ENCODE peak calls at places on chromosomes 7 and 10, in nine cellular contexts. O, E, M, B, G, W, X, I and Q are unnamed samples.

GRCh38 chr7:42372498-42372897 is 135.5 kb upstream of the GLI3 start:
- DNase-seq in O (no peak), E (no peak), M (no peak), B (no peak), G (no peak), W (no peak), X (peak; percentile 27), I (no peak), Q (no peak)

GRCh38 chr7:13715534-13715933 is 273.9 kb downstream of the ETV1 start:
- DNase-seq in O (no peak), E (no peak), M (no peak), B (no peak), G (no peak), W (no peak), X (no peak), I (no peak), Q (no peak)

GRCh38 chr10:4011136-4011812 is 226.3 kb upstream of the KLF6 start:
- DNase-seq in O (no peak), E (no peak), M (peak; percentile 21), B (no peak), G (no peak), W (no peak), X (no peak), I (no peak), Q (no peak)

GRCh38 chr10:113273151-113273876 is 279.5 kb upstream of the HABP2 start:
- DNase-seq in O (no peak), E (peak; percentile 70), M (peak; percentile 25), B (no peak), G (no peak), W (peak; percentile 4), X (no peak), I (no peak), Q (peak; percentile 5)

GRCh38 chr10:124616836-124617130 is 127.4 kb downstream of the FAM53B start:
- DNase-seq in O (no peak), E (no peak), M (no peak), B (no peak), G (no peak), W (no peak), X (no peak), I (no peak), Q (no peak)

GRCh38 chr7:107742678-107743566 is 1.0 kb upstream of the CBLL1 start:
- DNase-seq in O (no peak), E (peak; percentile 82), M (peak; percentile 91), B (peak; percentile 77), G (no peak), W (no peak), X (no peak), I (no peak), Q (no peak)

GRCh38 chr10:31771345-31771831 is 157.2 kb downstream of the ARHGAP12 start:
- DNase-seq in O (peak; percentile 41), E (no peak), M (no peak), B (peak; percentile 83), G (no peak), W (peak; percentile 74), X (no peak), I (peak; percentile 70), Q (peak; percentile 63)

GRCh38 chr10:119313645-119314044 is 106.3 kb downstream of the GRK5 start:
- DNase-seq in O (no peak), E (no peak), M (no peak), B (no peak), G (no peak), W (no peak), X (no peak), I (no peak), Q (no peak)

GRCh38 chr10:102715880-102716279 is 1.4 kb downstream of the SFXN2 start:
- DNase-seq in O (no peak), E (no peak), M (no peak), B (no peak), G (no peak), W (no peak), X (no peak), I (no peak), Q (no peak)
- TF ChIP-seq CTCF in O (no peak), E (no peak), M (no peak), B (no peak), G (no peak), W (no peak), X (no peak), I (no peak), Q (no peak)

GRCh38 chr7:106613861-106614560 is 46.9 kb downstream of the CCDC71L start:
- DNase-seq in O (peak; percentile 54), E (no peak), M (no peak), B (no peak), G (no peak), W (peak; percentile 71), X (no peak), I (peak; percentile 43), Q (peak; percentile 13)
- H3K4me3 ChIP-seq in O (no peak overlapping the region), E (no peak overlapping the region), M (no peak overlapping the region), B (no peak overlapping the region), G (no peak overlapping the region), W (no peak overlapping the region), X (no peak overlapping the region), I (no peak overlapping the region), Q (no peak overlapping the region)

DNA sequence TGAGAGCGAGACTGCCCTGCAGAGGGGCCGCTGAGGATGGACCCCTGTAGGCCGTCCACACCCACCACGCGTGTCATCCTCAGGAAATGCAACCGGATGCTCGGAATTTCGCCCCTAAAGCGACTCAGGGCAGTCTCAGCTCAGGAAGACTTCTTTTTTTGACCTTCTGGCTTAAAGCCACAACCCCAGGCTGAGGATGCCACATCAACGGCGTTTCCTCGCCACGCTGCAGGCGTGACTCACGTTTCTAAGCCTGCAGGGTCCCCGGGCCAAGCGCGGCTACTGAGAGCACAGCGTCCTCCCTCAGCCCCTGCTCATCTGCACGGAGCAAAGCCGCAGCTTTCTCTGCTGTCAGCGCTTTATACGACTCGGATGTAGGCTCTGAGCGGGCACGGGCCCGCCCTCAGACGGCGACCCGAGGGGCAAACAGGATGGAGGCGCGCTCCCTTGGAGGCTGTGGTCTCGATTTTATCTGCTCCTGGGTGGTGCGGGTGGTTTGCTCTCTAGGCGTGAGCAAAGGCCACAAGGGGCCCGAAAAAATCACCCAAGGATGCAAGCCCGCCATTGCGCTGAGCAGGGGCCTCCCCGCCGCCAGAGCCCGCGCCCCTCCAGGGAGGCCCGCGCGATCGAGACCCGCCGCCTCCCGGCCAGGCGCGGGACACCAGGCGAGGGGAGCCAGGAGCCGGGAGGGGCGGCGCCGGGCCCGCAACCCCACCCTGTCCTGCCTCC is 726 bp upstream of the INSIG1 start:
- DNase-seq in O (peak; percentile 84), E (peak; percentile 84), M (peak; percentile 67), B (peak; percentile 83), G (peak; percentile 67), W (peak; percentile 76), X (peak; percentile 62), I (peak; percentile 81), Q (peak; percentile 82)
- TF ChIP-seq CTCF in O (no peak), E (peak; percentile 43), M (no peak), B (peak; percentile 33), G (no peak), W (peak; percentile 0), X (no peak), I (peak; percentile 60), Q (no peak)

GRCh38 chr10:70144372-70145110 is 2.0 kb downstream of the TYSND1 start:
- DNase-seq in O (no peak), E (no peak), M (no peak), B (no peak), G (no peak), W (no peak), X (no peak), I (no peak), Q (no peak)
- H3K4me3 ChIP-seq in O (no peak overlapping the region), E (peak overlapping the region; percentile 95), M (peak overlapping the region; percentile 55), B (peak overlapping the region; percentile 89), G (peak overlapping the region; percentile 81), W (peak overlapping the region; percentile 60), X (peak overlapping the region; percentile 72), I (no peak overlapping the region), Q (peak overlapping the region; percentile 51)

GRCh38 chr7:134645935-134646334 is 718 bp upstream of the BPGM start:
- DNase-seq in O (peak; percentile 38), E (no peak), M (peak; percentile 6), B (no peak), G (peak; percentile 42), W (peak; percentile 51), X (peak; percentile 12), I (peak; percentile 65), Q (peak; percentile 34)

GRCh38 chr7:134649231-134649775 is 2.6 kb downstream of the BPGM start:
- DNase-seq in O (no peak), E (no peak), M (no peak), B (no peak), G (no peak), W (peak; percentile 13), X (no peak), I (peak; percentile 37), Q (no peak)

GRCh38 chr7:134648456-134648855 is 1.8 kb downstream of the BPGM start:
- DNase-seq in O (no peak), E (no peak), M (no peak), B (no peak), G (no peak), W (no peak), X (no peak), I (no peak), Q (no peak)

GRCh38 chr7:134645478-134645877 is 1.2 kb upstream of the BPGM start:
- DNase-seq in O (no peak), E (no peak), M (no peak), B (no peak), G (no peak), W (no peak), X (no peak), I (no peak), Q (no peak)

GRCh38 chr7:134646425-134647305 is at the start of gene BPGM:
- DNase-seq in O (peak; percentile 100), E (peak; percentile 94), M (peak; percentile 100), B (peak; percentile 99), G (peak; percentile 100), W (peak; percentile 100), X (peak; percentile 99), I (peak; percentile 100), Q (peak; percentile 100)
- TF ChIP-seq CTCF in O (no peak), E (peak; percentile 21), M (peak; percentile 42), B (no peak), G (peak; percentile 15), W (peak; percentile 15), X (peak; percentile 45), I (no peak), Q (peak; percentile 54)

DNA sequence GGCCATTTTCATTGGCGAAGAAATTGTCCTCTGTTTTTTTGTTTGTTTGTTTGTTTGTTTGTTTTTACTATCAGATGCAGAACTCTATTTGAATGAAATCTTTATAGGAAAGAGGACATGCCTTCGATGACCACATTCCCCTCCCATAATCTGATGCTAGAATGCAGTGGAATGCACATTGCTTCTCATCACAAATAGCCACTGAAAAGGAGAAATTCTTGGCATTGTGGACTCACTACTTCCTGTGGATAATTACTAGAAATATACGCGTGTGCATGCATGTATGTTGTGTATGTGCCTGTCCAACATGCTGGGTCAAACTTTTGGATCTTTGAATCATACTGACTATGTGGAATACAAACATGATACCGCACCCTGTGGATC is 70.5 kb upstream of the SFMBT2 start:
- DNase-seq in O (no peak), E (no peak), M (no peak), B (no peak), G (no peak), W (peak; percentile 15), X (no peak), I (no peak), Q (no peak)
- H3K4me3 ChIP-seq in O (no peak overlapping the region), E (no peak overlapping the region), M (no peak overlapping the region), B (no peak overlapping the region), G (no peak overlapping the region), W (no peak overlapping the region), X (no peak overlapping the region), I (no peak overlapping the region), Q (no peak overlapping the region)

GRCh38 chr10:48649349-48649944 is 35.2 kb upstream of the WDFY4 start:
- DNase-seq in O (no peak), E (no peak), M (no peak), B (no peak), G (no peak), W (no peak), X (no peak), I (no peak), Q (no peak)
- TF ChIP-seq CTCF in O (no peak), E (no peak), M (peak; percentile 11), B (no peak), G (no peak), W (peak; percentile 17), X (no peak), I (no peak), Q (peak; percentile 23)